ENCODE peak calls at places on chromosomes 1 and 21, in eight cellular contexts. L, B, D, S, R, O, U and H are unnamed samples. For H3K27me3 and H3K36me3, the result is how much of the 10 kb centered on the place peaks cover.

GRCh38 chr1:231161711-231162299 is at the start of gene TRIM67:
- DNase-seq in S (peak), D (no peak), O (peak), B (peak), U (no peak), L (no peak), R (no peak), H (no peak)

GRCh38 chr21:17539743-17540341 is 27.0 kb downstream of the CXADR start:
- DNase-seq in S (no peak), D (no peak), U (no peak), L (no peak), O (no peak), R (no peak), B (no peak), H (no peak)

GRCh38 chr1:201119206-201119814 is 7.1 kb upstream of the CACNA1S start:
- DNase-seq in S (peak), R (no peak), L (peak), O (peak), U (peak), D (peak), B (no peak), H (no peak)

GRCh38 chr1:12591267-12591938 is 26.6 kb downstream of the DHRS3 start:
- DNase-seq in O (no peak), D (no peak), B (no peak), S (no peak), R (no peak), L (no peak), U (no peak), H (no peak)

GRCh38 chr1:228047183-228047466 is 35.4 kb upstream of the ARF1 start:
- DNase-seq in R (no peak), S (no peak), D (no peak), U (no peak), L (no peak), B (no peak), O (no peak), H (no peak)

GRCh38 chr1:12536023-12536639 is 81.9 kb downstream of the DHRS3 start:
- DNase-seq in S (no peak), R (no peak), U (no peak), D (no peak), O (no peak), B (no peak), L (no peak), H (no peak)

GRCh38 chr1:81950845-81951244 is 150.1 kb downstream of the ADGRL2 start:
- DNase-seq in B (no peak), L (no peak), R (no peak), D (no peak), U (no peak), O (no peak), S (no peak), H (no peak)

GRCh38 chr1:59360170-59360569 is 63.3 kb downstream of the FGGY start:
- DNase-seq in D (no peak), R (no peak), L (no peak), U (peak), O (no peak), B (no peak), S (peak), H (no peak)

GRCh38 chr1:119646521-119647227 is 1.4 kb downstream of the ZNF697 start:
- DNase-seq in B (no peak), L (no peak), D (no peak), U (peak), O (no peak), R (no peak), S (peak), H (no peak)

GRCh38 chr1:196774195-196774594 is 445 bp upstream of the CFHR3 start:
- DNase-seq in L (no peak), O (no peak), B (no peak), R (no peak), U (no peak), S (no peak), D (no peak), H (no peak)

GRCh38 chr21:41256771-41257702 is 59.6 kb upstream of the FAM3B start:
- DNase-seq in U (no peak), D (no peak), O (no peak), S (no peak), L (no peak), B (no peak), R (no peak), H (no peak)

GRCh38 chr1:150650193-150650592 is 20.8 kb upstream of the ENSA start:
- DNase-seq in B (no peak), D (no peak), S (no peak), L (no peak), O (peak), U (no peak), R (no peak), H (no peak)

GRCh38 chr1:26017606-26018005 is 4.0 kb upstream of the EXTL1 start:
- DNase-seq in B (no peak), S (no peak), R (no peak), U (no peak), O (no peak), L (no peak), D (no peak), H (no peak)

GRCh38 chr1:51541313-51542050 is 22.4 kb upstream of the EPS15 start:
- DNase-seq in U (peak), O (no peak), R (no peak), B (no peak), L (no peak), S (no peak), D (peak), H (no peak)

GRCh38 chr1:200178340-200178739 is 150.8 kb downstream of the NR5A2 start:
- DNase-seq in S (no peak), B (no peak), D (no peak), L (no peak), U (no peak), R (no peak), O (no peak), H (no peak)

GRCh38 chr21:27225142-27225541 is 258.3 kb upstream of the ADAMTS5 start:
- DNase-seq in U (no peak), L (no peak), R (no peak), B (no peak), O (no peak), S (peak), D (no peak), H (no peak)

GRCh38 chr1:218351617-218352438 is 6.7 kb downstream of the TGFB2 start:
- DNase-seq in O (no peak), B (no peak), U (peak), L (no peak), S (peak), R (peak), D (no peak), H (no peak)

GRCh38 chr1:110872745-110873435 is at the start of gene CD53:
- DNase-seq in S (no peak), D (no peak), O (no peak), B (peak), R (peak), U (no peak), L (peak), H (no peak)

GRCh38 chr21:31530918-31531705 is 128.4 kb upstream of the SOD1 start:
- DNase-seq in B (no peak), U (peak), D (no peak), R (no peak), S (no peak), L (no peak), O (peak), H (no peak)

GRCh38 chr1:26827205-26827604 is 717 bp downstream of the ZDHHC18 start:
- DNase-seq in L (no peak), U (no peak), O (no peak), S (no peak), R (no peak), B (no peak), D (no peak), H (no peak)

GRCh38 chr1:41358152-41358937 is 2.9 kb upstream of the FOXO6 start:
- DNase-seq in R (no peak), O (no peak), D (no peak), L (no peak), S (no peak), U (peak), B (no peak), H (no peak)

GRCh38 chr1:155909894-155910293 is 1.3 kb downstream of the RIT1 start:
- DNase-seq in S (peak), D (no peak), R (no peak), U (peak), L (no peak), O (no peak), B (no peak), H (no peak)

GRCh38 chr1:204746838-204747442 is 61.4 kb upstream of the LRRN2 start:
- DNase-seq in O (peak), S (peak), B (no peak), U (peak), L (peak), R (peak), D (peak), H (no peak)

GRCh38 chr1:187877220-187877619 is 1048.5 kb downstream of the PLA2G4A start:
- DNase-seq in S (no peak), R (no peak), D (no peak), O (no peak), B (no peak), U (no peak), L (no peak), H (no peak)

GRCh38 chr1:71030021-71030420 is 17.6 kb downstream of the PTGER3 start:
- DNase-seq in O (no peak), D (no peak), L (no peak), S (no peak), U (no peak), R (no peak), B (no peak), H (no peak)

GRCh38 chr1:152870831-152871730 is 7.0 kb upstream of the SMCP start:
- DNase-seq in B (no peak), U (peak), D (peak), R (no peak), L (no peak), S (no peak), O (no peak), H (no peak)

GRCh38 chr1:32701951-32702598 is 495 bp downstream of the SYNC start:
- DNase-seq in L (no peak), O (no peak), D (no peak), R (no peak), B (no peak), S (peak), U (peak), H (no peak)

GRCh38 chr1:215970406-215970805 is 403.3 kb downstream of the KCTD3 start:
- DNase-seq in D (no peak), O (no peak), U (no peak), R (no peak), B (no peak), L (no peak), S (peak), H (no peak)

GRCh38 chr21:18245493-18245967 is 897 bp downstream of the CHODL start:
- DNase-seq in R (no peak), O (no peak), U (no peak), S (peak), B (no peak), L (no peak), D (no peak), H (no peak)

GRCh38 chr1:212283741-212284140 is 1.5 kb upstream of the PPP2R5A start:
- DNase-seq in R (no peak), S (no peak), L (no peak), U (no peak), D (no peak), B (no peak), O (no peak), H (no peak)

GRCh38 chr1:38087676-38088075 is 41.1 kb upstream of the POU3F1 start:
- DNase-seq in D (no peak), R (no peak), U (no peak), O (no peak), B (no peak), S (no peak), L (no peak), H (no peak)

GRCh38 chr1:38083541-38083940 is 36.9 kb upstream of the POU3F1 start:
- DNase-seq in B (no peak), O (no peak), L (no peak), R (no peak), D (no peak), S (no peak), U (no peak), H (no peak)

GRCh38 chr1:38084113-38084512 is 37.5 kb upstream of the POU3F1 start:
- DNase-seq in B (no peak), L (no peak), R (no peak), U (no peak), S (no peak), D (no peak), O (no peak), H (no peak)

GRCh38 chr1:38084700-38085099 is 38.1 kb upstream of the POU3F1 start:
- DNase-seq in R (no peak), O (peak), D (no peak), L (no peak), U (no peak), S (no peak), B (no peak), H (no peak)

DNA sequence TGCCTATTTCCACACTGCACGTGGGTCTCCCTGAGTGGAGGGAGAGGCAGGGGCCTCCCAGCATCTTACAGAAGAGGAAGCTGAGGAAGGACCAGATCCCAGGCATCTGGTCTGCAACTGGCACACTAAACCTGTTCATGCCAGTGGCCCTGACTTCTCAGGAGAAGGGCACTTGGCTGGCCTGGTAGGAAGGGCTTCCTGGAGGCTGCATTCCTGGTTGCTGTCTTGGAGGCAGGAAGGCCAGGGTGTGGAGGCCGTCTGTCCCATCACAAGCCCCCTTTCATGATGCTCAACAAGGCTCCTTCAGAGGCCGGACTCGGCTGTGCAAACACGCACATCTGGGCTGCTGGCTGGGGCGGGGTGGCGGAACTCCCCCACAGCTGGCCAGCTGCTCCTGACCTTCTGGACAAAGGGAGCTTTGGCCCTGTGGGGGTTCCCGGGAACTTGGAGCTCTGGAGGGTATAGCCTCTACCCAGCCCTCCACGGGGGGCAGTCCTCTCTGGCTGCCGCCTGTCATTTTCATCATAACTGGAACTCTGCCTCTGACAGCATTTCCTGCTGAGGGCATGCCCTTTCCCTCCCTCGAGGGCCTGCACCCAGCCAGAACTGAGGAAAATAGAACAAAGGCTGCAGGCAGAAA is 39.2 kb upstream of the POU3F1 start:
- DNase-seq in O (no peak), B (no peak), U (no peak), R (no peak), L (no peak), S (no peak), D (no peak), H (no peak)
- H3K27me3 ChIP-seq in O (under half), B (under half), U (under half), R (under half), L (under half), S (half or more), D (under half), H (under half)

GRCh38 chr1:34851431-34852105 is 8.0 kb downstream of the SMIM12 start:
- DNase-seq in R (no peak), B (no peak), U (peak), L (no peak), D (no peak), S (no peak), O (peak), H (no peak)
- H3K36me3 ChIP-seq in R (under half), B (under half), U (under half), L (under half), D (under half), S (under half), O (under half), H (half or more)

GRCh38 chr1:920008-920407 is 3.7 kb upstream of the SAMD11 start:
- DNase-seq in U (no peak), L (no peak), D (no peak), R (no peak), S (no peak), B (no peak), O (no peak), H (no peak)
- H3K27me3 ChIP-seq in U (half or more), L (under half), D (under half), R (half or more), S (half or more), B (under half), O (under half), H (under half)

GRCh38 chr1:43448955-43449707 is 4.6 kb downstream of the HYI start:
- DNase-seq in D (no peak), R (no peak), B (no peak), L (no peak), O (no peak), U (no peak), S (no peak), H (no peak)
- H3K36me3 ChIP-seq in D (under half), R (under half), B (under half), L (under half), O (half or more), U (under half), S (half or more), H (half or more)

GRCh38 chr21:34669149-34669879 is 520 bp downstream of the CLIC6 start:
- DNase-seq in B (peak), D (no peak), R (no peak), L (no peak), U (no peak), O (no peak), S (no peak), H (no peak)
- H3K27me3 ChIP-seq in B (under half), D (under half), R (under half), L (under half), U (under half), O (under half), S (half or more), H (under half)

DNA sequence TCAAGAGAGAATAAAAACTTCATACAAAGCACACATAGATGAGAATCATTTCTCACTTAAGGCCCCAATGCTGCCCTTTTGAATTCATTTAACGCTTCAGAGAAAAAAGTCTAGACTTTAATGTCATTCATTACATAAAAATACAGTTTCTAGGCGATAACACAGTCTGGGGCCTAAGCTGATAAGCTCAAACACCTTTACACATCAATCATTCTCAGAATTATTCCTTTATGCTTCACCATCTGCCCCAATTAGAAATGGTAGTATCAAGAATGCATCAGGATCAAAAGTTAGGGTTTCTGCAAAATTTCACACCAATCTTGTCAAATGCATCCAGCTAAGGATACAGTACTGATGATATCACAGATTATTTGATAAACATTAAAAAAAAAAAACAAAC is 100.2 kb upstream of the HP1BP3 start:
- DNase-seq in O (no peak), D (no peak), R (no peak), B (no peak), U (no peak), L (no peak), S (no peak), H (no peak)
- H3K36me3 ChIP-seq in O (under half), D (under half), R (under half), B (under half), U (under half), L (under half), S (under half), H (half or more)